ENCODE peak calls at places on chromosomes 3 and 15, in six cellular contexts. Q is H54, R is endothelial cell of umbilical vein, G is adrenal gland, I is Peyer's patch, N is GM12892. S is an unnamed sample.

GRCh38 chr15:77058468-77058867 is 12.4 kb downstream of the TSPAN3 start:
- DNase-seq in Q (no peak), N (no peak), I (no peak), R (no peak), G (no peak), S (no peak)

GRCh38 chr3:156206157-156206556 is 85.8 kb downstream of the KCNAB1 start:
- DNase-seq in I (no peak), N (no peak), Q (no peak), G (no peak), R (no peak), S (no peak)

GRCh38 chr15:84400820-84401219 is 165.2 kb downstream of the GOLGA6L4 start:
- DNase-seq in I (no peak), G (no peak), R (no peak), Q (no peak), N (no peak), S (no peak)

GRCh38 chr3:175094344-175094743 is 235.2 kb downstream of the NAALADL2 start:
- DNase-seq in R (no peak), I (no peak), N (no peak), G (no peak), Q (no peak), S (no peak)

GRCh38 chr3:107347717-107348116 is 29.5 kb upstream of the CCDC54 start:
- DNase-seq in I (no peak), Q (no peak), N (no peak), G (no peak), R (peak), S (no peak)

GRCh38 chr3:101381809-101382208 is 61.4 kb upstream of the IMPG2 start:
- DNase-seq in R (peak), Q (no peak), N (no peak), I (no peak), G (no peak), S (peak)

GRCh38 chr3:41180396-41180795 is 18.9 kb upstream of the CTNNB1 start:
- DNase-seq in R (no peak), G (no peak), I (no peak), N (no peak), Q (no peak), S (no peak)

GRCh38 chr3:158419820-158420653 is 151.0 kb upstream of the MLF1 start:
- DNase-seq in R (no peak), Q (no peak), G (no peak), N (no peak), I (no peak), S (no peak)

GRCh38 chr3:69212411-69213160 is 90.2 kb upstream of the LMOD3 start:
- DNase-seq in G (no peak), R (peak), I (no peak), N (no peak), Q (no peak), S (peak)

GRCh38 chr3:187811580-187812250 is 66.4 kb upstream of the BCL6 start:
- DNase-seq in N (no peak), G (no peak), R (no peak), Q (peak), I (no peak), S (no peak)

GRCh38 chr3:168123211-168124173 is 27.8 kb upstream of the GOLIM4 start:
- DNase-seq in R (no peak), N (no peak), Q (no peak), I (no peak), G (no peak), S (no peak)

GRCh38 chr3:116777181-116777840 is 67.7 kb downstream of the TUSC7 start:
- DNase-seq in Q (no peak), G (no peak), N (no peak), I (no peak), R (no peak), S (no peak)

GRCh38 chr15:71296032-71296686 is 180.9 kb downstream of the THSD4 start:
- DNase-seq in G (no peak), Q (no peak), R (peak), I (peak), N (no peak), S (no peak)

GRCh38 chr3:116391296-116392201 is 53.7 kb downstream of the LSAMP start:
- DNase-seq in I (peak), Q (no peak), G (no peak), N (no peak), R (no peak), S (no peak)

GRCh38 chr15:57334257-57334656 is 42.0 kb upstream of the CGNL1 start:
- DNase-seq in R (peak), Q (peak), N (no peak), G (no peak), I (peak), S (no peak)

GRCh38 chr15:79034284-79034683 is 56.3 kb downstream of the RASGRF1 start:
- DNase-seq in G (no peak), N (no peak), I (no peak), Q (no peak), R (no peak), S (no peak)

GRCh38 chr15:95287774-95288173 is 1042.7 kb upstream of the NR2F2 start:
- DNase-seq in Q (no peak), G (no peak), R (peak), N (no peak), I (no peak), S (no peak)
- TF ChIP-seq POLR2A in Q (no peak), G (no peak), R (no peak), N (no peak), I (no peak), S (no peak)

GRCh38 chr3:49533786-49534519 is 20.3 kb upstream of the BSN start:
- DNase-seq in N (no peak), I (no peak), R (no peak), Q (no peak), G (peak), S (no peak)

GRCh38 chr3:49534581-49535495 is 19.4 kb upstream of the BSN start:
- DNase-seq in G (no peak), Q (no peak), N (no peak), R (no peak), I (no peak), S (no peak)

GRCh38 chr3:49535971-49536874 is 18.1 kb upstream of the BSN start:
- DNase-seq in G (peak), I (no peak), Q (no peak), N (no peak), R (no peak), S (no peak)

GRCh38 chr3:49536875-49537533 is 17.3 kb upstream of the BSN start:
- DNase-seq in N (no peak), G (no peak), R (no peak), I (no peak), Q (no peak), S (no peak)

DNA sequence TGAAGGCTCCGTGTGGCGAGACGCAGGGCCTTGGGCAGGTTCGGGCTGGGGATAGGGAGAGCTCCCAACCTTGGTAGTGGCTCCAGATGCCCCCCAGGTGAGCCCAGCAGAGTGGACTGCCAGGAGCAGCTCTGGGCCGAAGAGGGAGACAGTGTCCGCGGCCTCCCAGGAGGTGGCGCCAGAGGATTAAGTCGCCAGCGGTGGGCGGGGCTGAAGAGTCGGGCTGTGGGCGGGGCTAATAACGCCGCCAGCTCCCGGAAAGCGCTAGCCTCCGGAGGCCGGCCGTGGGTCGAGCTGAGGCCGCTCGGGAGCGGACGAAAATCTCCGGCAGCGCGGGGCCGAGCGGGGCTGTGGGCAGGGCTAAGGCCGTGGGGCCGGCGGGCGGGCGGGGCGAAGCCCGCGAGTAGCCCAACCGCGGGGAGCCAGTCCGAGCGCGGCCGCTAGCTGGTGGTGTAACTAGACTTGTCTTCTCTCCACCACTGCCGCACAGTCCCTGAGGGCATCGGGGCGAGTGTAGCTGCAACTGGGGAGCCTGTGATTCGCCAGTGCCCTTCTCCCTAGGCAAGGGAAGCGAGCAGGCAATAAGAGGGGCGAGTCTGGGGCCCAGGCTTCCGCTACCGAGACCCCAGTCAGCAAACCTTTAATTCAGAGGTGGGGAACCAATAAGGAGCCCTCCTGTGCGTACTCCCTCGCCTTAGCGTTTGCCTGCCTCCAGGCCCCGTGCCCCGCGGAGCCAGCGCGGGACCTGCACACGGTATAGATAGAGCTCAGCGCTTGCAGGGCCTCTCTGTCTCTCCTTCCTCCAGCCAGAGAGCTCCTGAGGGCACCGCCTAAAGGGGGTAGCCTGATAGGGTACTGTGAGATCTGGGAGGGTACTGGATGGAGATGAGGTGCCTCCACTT is 14.4 kb upstream of the BSN start:
- DNase-seq in Q (peak), N (peak), I (peak), R (peak), G (peak), S (peak)
- TF ChIP-seq POLR2A in Q (peak), N (peak), I (peak), R (peak), G (peak), S (peak)

GRCh38 chr3:138862924-138863775 is 28.4 kb upstream of the PIK3CB start:
- DNase-seq in I (peak), Q (peak), R (peak), N (no peak), G (peak), S (peak)
- TF ChIP-seq POLR2A in I (peak), Q (no peak), R (no peak), N (no peak), G (no peak), S (no peak)

DNA sequence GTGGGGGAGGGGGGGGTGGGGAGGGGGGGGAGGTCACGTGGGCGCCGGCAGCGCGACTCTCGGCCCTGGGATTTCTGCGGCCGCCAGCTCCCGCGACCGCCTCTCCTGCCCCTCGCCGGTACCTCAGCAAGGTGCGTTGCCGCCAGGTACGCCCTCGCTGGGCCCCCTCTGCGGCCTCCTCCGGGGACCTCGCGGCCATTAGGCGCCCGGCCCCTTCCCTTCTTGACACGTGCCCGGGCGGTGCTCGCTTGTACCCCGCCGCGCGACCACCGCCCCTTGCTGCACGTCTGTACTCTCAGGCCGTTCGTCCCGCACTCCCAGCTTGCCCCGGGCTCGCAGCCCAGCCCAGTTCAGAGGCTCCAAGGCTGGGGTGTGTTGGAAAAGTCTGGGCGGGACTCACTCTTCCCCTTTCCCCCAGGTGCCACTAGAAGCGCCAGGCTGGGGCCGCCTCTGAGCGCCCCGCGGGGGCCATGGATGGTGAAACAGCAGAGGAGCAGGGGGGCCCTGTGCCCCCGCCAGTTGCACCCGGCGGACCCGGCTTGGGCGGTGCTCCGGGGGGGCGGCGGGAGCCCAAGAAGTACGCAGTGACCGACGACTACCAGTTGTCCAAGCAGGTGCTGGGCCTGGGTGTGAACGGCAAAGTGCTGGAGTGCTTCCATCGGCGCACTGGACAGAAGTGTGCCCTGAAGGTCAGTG is at the start of gene MAPKAPK3:
- DNase-seq in G (peak), I (no peak), Q (no peak), N (peak), R (peak), S (peak)
- TF ChIP-seq POLR2A in G (no peak), I (peak), Q (no peak), N (peak), R (peak), S (peak)

GRCh38 chr15:43487271-43487895 is 5.6 kb downstream of the TP53BP1 start:
- DNase-seq in G (no peak), Q (no peak), I (no peak), R (no peak), N (no peak), S (no peak)

GRCh38 chr15:43488790-43489585 is 4.0 kb downstream of the TP53BP1 start:
- DNase-seq in R (peak), I (no peak), G (no peak), N (no peak), Q (no peak), S (no peak)

GRCh38 chr15:43492266-43492665 is 690 bp downstream of the TP53BP1 start:
- DNase-seq in N (no peak), G (no peak), Q (no peak), I (no peak), R (peak), S (no peak)

GRCh38 chr15:43493687-43494472 is 924 bp upstream of the TP53BP1 start:
- DNase-seq in Q (no peak), R (no peak), N (no peak), I (no peak), G (no peak), S (peak)

DNA sequence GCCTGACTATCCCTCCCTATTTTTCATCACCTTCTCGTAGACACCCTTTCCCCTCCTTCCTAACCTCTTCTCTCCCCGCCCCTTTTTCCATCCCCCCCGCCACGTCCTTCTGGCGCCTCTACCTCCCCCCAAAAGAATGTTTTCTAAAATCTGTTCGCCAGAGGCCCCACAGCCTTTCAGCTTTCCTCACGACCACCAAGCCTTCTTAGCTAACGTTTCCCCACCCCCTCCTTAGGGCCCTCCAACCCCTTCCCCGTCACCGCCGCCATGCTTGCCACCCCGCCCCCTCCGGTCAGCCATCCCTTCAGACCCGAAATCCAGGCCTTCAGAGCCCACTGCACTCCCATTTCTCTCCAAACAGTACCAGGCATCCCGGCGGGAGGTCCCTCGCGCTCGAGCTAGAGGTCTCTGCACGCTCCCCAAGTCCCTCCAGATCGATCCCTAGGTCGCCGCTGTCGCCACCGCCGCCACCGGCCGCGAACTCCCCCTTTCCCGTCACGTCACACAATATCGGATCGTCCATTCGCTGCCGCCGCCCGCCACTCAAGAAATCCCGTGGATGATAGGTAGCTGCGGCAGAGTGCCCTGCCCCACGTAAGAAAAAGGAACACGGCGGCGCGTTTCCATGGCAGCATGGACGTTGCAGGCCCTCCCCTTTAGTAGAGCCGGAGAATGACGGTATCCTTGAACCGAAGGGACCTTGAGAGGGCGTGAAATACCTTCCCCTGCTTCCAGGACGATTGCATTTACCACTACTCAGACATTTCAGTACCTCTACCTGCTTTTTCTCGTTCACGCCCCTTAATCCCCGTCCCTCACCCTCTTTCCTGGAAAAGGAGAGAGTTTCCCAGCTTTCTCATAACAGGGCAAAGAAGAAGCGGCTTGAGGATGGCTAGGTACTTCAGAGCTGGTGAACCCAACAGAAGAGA is at the start of gene TP53BP1:
- DNase-seq in Q (peak), R (peak), G (peak), N (peak), I (peak), S (peak)
- TF ChIP-seq POLR2A in Q (peak), R (peak), G (peak), N (no peak), I (no peak), S (peak)

GRCh38 chr3:111859061-111859973 is at the start of gene PHLDB2:
- DNase-seq in R (peak), G (peak), Q (peak), I (peak), N (peak), S (peak)
- TF ChIP-seq POLR2A in R (peak), G (no peak), Q (peak), I (no peak), N (no peak), S (no peak)

GRCh38 chr3:119257654-119258410 is 17.2 kb upstream of the B4GALT4 start:
- DNase-seq in N (no peak), I (no peak), R (no peak), Q (no peak), G (no peak), S (peak)
- TF ChIP-seq POLR2A in N (no peak), I (no peak), R (no peak), Q (no peak), G (no peak), S (no peak)

DNA sequence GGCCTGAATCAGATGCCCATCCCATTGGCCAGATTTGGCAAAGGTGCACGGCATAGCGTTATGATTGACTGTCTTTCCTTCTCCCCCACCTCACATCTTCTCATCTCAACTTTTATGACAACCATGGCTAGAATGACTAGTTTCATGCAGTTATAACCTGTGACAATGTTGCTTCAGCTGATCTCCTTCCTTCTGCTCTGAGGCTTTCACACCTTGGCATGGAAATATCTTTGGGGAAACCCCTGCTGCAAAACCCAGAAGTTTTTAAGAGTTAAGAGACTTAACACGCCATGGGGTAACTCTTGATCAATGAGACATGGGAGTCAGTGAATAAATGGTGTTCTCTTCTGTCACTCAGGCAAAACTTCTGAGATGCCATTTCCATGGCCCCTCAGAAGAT is 290.7 kb upstream of the MDFIC2 start:
- DNase-seq in Q (no peak), I (no peak), R (no peak), G (no peak), N (no peak), S (no peak)
- TF ChIP-seq POLR2A in Q (no peak), I (no peak), R (no peak), G (no peak), N (no peak), S (no peak)